ENCODE peak calls at places on chromosomes 7 and 10, in four cellular contexts. One of them, this sample, is unnamed.

GRCh38 chr10:124061030-124061429 is 32.4 kb downstream of the CHST15 start:
- DNase-seq in GM12878: no peak
- DNase-seq in HCT116: no peak
- DNase-seq in HepG2: no peak
- DNase-seq in this sample: no peak

GRCh38 chr10:24793648-24794379 is 70.1 kb upstream of the ARHGAP21 start:
- DNase-seq in GM12878: no peak
- DNase-seq in HCT116: no peak
- DNase-seq in HepG2: no peak
- DNase-seq in this sample: no peak

GRCh38 chr10:130443236-130443635 is 307.0 kb downstream of the GLRX3 start:
- DNase-seq in GM12878: no peak
- DNase-seq in HCT116: no peak
- DNase-seq in HepG2: no peak
- DNase-seq in this sample: no peak

GRCh38 chr7:80748302-80749042 is 110.0 kb downstream of the CD36 start:
- DNase-seq in GM12878: no peak
- DNase-seq in HCT116: peak
- DNase-seq in HepG2: no peak
- DNase-seq in this sample: no peak

GRCh38 chr7:85829817-85830432 is 643.1 kb upstream of the SEMA3D start:
- DNase-seq in GM12878: no peak
- DNase-seq in HCT116: no peak
- DNase-seq in HepG2: no peak
- DNase-seq in this sample: no peak

GRCh38 chr10:92342801-92343200 is 51.8 kb downstream of the MARCHF5 start:
- DNase-seq in GM12878: no peak
- DNase-seq in HCT116: no peak
- DNase-seq in HepG2: no peak
- DNase-seq in this sample: no peak

GRCh38 chr7:130227883-130228575 is 20.4 kb downstream of the SSMEM1 start:
- DNase-seq in GM12878: no peak
- DNase-seq in HCT116: no peak
- DNase-seq in HepG2: peak
- DNase-seq in this sample: no peak

GRCh38 chr7:108310351-108310750 is 145.9 kb downstream of the NRCAM start:
- DNase-seq in GM12878: no peak
- DNase-seq in HCT116: no peak
- DNase-seq in HepG2: no peak
- DNase-seq in this sample: no peak

GRCh38 chr7:154769527-154769926 is 233.4 kb downstream of the PAXIP1 start:
- DNase-seq in GM12878: no peak
- DNase-seq in HCT116: no peak
- DNase-seq in HepG2: no peak
- DNase-seq in this sample: no peak

GRCh38 chr10:69499726-69500689 is 48.7 kb downstream of the TSPAN15 start:
- DNase-seq in GM12878: no peak
- DNase-seq in HCT116: no peak
- DNase-seq in HepG2: no peak
- DNase-seq in this sample: no peak

DNA sequence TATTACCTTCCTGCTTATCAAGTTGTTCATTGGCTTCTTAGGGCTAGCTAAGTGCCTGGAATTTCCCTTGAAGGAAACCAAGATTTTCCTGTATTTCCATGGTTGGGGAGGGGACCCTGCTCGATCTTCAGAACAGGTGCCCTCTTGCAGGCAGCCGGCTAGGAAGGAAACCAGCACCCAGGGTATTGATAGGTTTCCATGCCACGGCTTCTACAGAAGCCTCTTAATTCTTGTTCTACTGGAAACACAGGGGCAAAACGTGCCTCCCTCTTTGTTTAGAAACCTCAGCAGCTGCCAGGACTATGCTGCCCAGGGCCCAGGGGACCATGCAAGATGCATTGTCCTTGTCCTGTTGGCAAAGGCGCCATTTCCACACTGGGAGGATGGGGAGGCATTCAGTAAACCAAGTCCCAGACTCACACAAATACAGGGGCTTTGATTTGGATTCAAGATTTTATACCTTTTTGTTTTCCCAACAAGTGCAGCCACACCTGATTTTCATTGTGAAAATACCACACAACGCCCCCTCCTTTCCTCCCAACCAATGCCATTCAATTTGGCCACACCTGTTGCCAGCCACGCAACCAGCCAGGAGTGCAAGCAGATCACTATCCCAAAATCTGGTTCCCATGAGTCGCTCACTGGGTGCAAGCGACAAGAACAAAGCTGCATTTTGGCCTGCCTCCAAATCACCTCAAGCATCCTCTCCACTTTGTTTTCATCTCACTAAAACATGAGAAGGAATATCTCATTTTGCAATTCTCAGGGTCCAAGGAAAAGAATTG is 29.6 kb downstream of the C10orf71 start:
- DNase-seq in GM12878: no peak
- DNase-seq in HCT116: no peak
- DNase-seq in HepG2: no peak
- DNase-seq in this sample: no peak
- TF ChIP-seq ZNF274 in GM12878: no peak
- TF ChIP-seq ZNF274 in HCT116: no peak
- TF ChIP-seq ZNF274 in HepG2: no peak
- TF ChIP-seq ZNF274 in this sample: no peak

DNA sequence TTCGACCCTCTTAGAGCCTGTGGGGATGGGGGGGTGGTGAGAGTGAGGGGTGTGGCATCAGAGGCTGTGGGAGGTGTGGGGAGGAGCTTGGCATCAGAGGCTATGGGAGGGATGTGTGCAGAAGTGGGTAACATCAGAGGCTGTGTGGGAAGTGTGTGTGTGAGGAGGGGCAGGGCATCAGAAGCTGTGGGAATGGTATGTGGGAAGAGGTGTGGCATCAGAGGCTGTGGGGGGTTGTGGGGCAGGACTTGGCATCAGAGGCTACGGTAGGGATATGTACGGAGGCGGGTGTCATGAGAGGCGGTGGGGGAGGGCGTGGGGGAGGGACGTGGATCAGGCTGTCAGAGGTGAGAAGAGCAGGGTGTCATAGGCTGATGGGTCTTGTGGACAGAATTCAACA is 97.4 kb downstream of the SEC23IP start:
- DNase-seq in GM12878: no peak
- DNase-seq in HCT116: no peak
- DNase-seq in HepG2: no peak
- DNase-seq in this sample: no peak
- TF ChIP-seq ZNF274 in GM12878: no peak
- TF ChIP-seq ZNF274 in HCT116: no peak
- TF ChIP-seq ZNF274 in HepG2: no peak
- TF ChIP-seq ZNF274 in this sample: no peak

GRCh38 chr7:90173127-90173844 is 19.0 kb downstream of the STEAP1 start:
- DNase-seq in GM12878: peak
- DNase-seq in HCT116: no peak
- DNase-seq in HepG2: peak
- DNase-seq in this sample: no peak
- TF ChIP-seq ZNF274 in GM12878: no peak
- TF ChIP-seq ZNF274 in HCT116: no peak
- TF ChIP-seq ZNF274 in HepG2: no peak
- TF ChIP-seq ZNF274 in this sample: no peak

GRCh38 chr7:1141651-1142050 is 18.3 kb downstream of the ZFAND2A start:
- DNase-seq in GM12878: no peak
- DNase-seq in HCT116: no peak
- DNase-seq in HepG2: no peak
- DNase-seq in this sample: no peak

GRCh38 chr7:1140481-1141104 is 19.4 kb downstream of the ZFAND2A start:
- DNase-seq in GM12878: peak
- DNase-seq in HCT116: no peak
- DNase-seq in HepG2: no peak
- DNase-seq in this sample: no peak

GRCh38 chr7:1142051-1142635 is 17.9 kb downstream of the ZFAND2A start:
- DNase-seq in GM12878: no peak
- DNase-seq in HCT116: no peak
- DNase-seq in HepG2: no peak
- DNase-seq in this sample: no peak

GRCh38 chr7:1149351-1149794 is 10.6 kb downstream of the ZFAND2A start:
- DNase-seq in GM12878: no peak
- DNase-seq in HCT116: no peak
- DNase-seq in HepG2: no peak
- DNase-seq in this sample: no peak

GRCh38 chr7:1144269-1144771 is 15.7 kb downstream of the ZFAND2A start:
- DNase-seq in GM12878: no peak
- DNase-seq in HCT116: no peak
- DNase-seq in HepG2: peak
- DNase-seq in this sample: no peak
- TF ChIP-seq ZNF274 in GM12878: no peak
- TF ChIP-seq ZNF274 in HCT116: no peak
- TF ChIP-seq ZNF274 in HepG2: no peak
- TF ChIP-seq ZNF274 in this sample: no peak

GRCh38 chr10:11382187-11382586 is 229.3 kb downstream of the USP6NL start:
- DNase-seq in GM12878: no peak
- DNase-seq in HCT116: no peak
- DNase-seq in HepG2: no peak
- DNase-seq in this sample: no peak

GRCh38 chr10:11386044-11386443 is 225.4 kb downstream of the USP6NL start:
- DNase-seq in GM12878: no peak
- DNase-seq in HCT116: no peak
- DNase-seq in HepG2: no peak
- DNase-seq in this sample: no peak

GRCh38 chr10:11381511-11381910 is 229.9 kb downstream of the USP6NL start:
- DNase-seq in GM12878: no peak
- DNase-seq in HCT116: no peak
- DNase-seq in HepG2: no peak
- DNase-seq in this sample: no peak

GRCh38 chr10:11388996-11389395 is 222.5 kb downstream of the USP6NL start:
- DNase-seq in GM12878: no peak
- DNase-seq in HCT116: no peak
- DNase-seq in HepG2: no peak
- DNase-seq in this sample: no peak

DNA sequence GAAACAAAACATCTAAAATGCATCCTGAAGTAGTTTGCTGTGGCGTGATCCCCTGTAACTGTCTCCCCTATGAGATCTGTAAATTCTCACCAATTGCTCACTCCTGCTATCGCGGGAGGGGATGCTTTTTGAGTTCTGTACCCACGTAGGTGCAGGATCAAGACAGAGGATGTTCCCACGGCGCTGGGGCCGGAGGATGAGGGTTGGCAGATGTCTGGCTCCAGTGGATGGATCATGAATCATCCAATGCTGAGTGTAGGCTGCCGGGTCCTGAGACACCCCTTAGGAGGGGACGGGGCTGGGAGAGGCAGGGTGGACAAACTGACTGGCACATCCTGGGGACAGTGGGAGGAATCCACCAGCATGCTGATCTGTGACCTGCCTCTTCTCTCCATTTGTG is 224.4 kb downstream of the USP6NL start:
- DNase-seq in GM12878: no peak
- DNase-seq in HCT116: no peak
- DNase-seq in HepG2: no peak
- DNase-seq in this sample: no peak
- TF ChIP-seq ZNF274 in GM12878: no peak
- TF ChIP-seq ZNF274 in HCT116: no peak
- TF ChIP-seq ZNF274 in HepG2: no peak
- TF ChIP-seq ZNF274 in this sample: no peak

DNA sequence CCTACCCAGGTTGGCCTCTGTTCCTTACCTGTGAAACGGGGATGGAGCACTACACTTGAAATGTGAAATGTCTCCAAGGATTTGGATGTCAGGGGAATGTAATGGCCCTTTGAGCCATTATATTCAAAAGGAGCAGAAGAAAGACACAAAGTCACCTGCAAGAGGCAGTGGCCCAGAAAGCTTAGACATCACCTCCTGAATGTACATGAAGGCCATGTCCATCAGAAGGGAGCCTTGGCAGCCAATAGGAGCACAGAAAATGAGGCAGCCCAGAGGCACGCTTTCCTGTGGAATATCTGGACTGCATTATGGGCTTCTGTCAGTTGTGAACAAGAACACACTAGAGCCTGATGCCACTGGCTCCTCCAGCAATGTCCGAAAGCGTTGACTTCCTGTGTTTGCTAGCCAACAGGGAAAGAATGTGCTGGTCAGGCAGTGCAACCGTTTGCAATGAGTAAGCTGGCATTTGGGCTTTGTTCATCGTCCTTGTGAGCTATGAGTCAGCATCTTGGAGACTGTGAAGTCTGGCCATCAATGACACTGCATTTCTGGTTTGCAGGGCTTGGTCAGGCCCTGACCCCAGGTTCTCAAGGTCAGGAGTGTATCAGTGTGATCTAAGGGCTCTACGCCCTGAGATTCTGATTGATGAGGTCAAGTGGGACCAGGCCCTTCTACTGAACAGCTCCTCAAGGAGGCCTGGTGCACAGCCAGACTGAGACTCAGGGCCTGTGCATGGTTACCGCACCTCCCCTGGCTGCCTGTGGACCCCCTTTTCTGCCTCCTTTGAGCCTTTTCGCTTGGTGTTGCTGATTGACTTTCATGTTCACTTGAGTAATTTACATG is 222.4 kb downstream of the RPS24 start:
- DNase-seq in GM12878: no peak
- DNase-seq in HCT116: peak
- DNase-seq in HepG2: peak
- DNase-seq in this sample: peak
- TF ChIP-seq ZNF274 in GM12878: no peak
- TF ChIP-seq ZNF274 in HCT116: no peak
- TF ChIP-seq ZNF274 in HepG2: no peak
- TF ChIP-seq ZNF274 in this sample: no peak

DNA sequence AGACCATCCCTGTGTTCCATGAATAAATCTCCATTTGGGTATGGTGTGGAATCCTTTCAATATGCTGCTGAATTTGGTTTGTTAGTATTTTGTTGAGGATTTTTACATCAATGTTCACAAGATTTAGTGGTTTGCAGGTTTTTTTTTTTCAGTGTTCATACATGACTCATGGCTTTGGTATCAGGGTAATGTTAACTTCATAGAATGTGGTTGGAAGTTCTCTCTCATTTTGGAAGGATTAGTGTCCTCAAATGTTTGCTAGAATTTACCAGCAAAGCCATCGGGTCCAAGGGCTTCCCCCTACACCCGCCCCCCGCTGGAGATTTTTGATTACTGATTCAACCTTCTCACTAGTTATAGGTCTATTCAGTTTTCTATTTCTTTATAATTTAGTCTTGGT is 398.0 kb downstream of the NXPH1 start:
- DNase-seq in GM12878: no peak
- DNase-seq in HCT116: no peak
- DNase-seq in HepG2: no peak
- DNase-seq in this sample: no peak
- TF ChIP-seq ZNF274 in GM12878: no peak
- TF ChIP-seq ZNF274 in HCT116: no peak
- TF ChIP-seq ZNF274 in HepG2: no peak
- TF ChIP-seq ZNF274 in this sample: no peak

GRCh38 chr10:47079177-47079580 is 168.0 kb downstream of the PTPN20 start:
- DNase-seq in GM12878: no peak
- DNase-seq in HCT116: no peak
- DNase-seq in HepG2: no peak
- DNase-seq in this sample: no peak
- TF ChIP-seq ZNF274 in GM12878: no peak
- TF ChIP-seq ZNF274 in HCT116: no peak
- TF ChIP-seq ZNF274 in HepG2: no peak
- TF ChIP-seq ZNF274 in this sample: no peak

DNA sequence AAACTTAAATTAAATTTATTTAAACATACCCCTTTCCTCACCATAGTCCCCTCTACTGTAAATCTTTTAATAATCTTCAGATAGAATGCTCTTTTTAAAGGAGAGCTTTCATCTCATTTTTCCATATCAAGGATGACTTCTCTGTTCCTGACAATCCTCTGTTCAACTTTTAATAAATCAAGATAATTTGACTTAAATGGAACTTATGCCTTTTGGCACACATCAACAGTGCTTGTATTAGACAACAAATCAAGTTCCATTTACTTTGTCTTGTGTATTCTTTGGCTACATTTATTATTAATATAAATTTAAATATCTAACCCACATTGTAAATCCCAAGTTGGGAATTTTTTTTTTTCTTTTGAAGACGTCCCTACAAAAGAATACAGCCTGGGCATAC is 42.7 kb upstream of the HYAL4 start:
- DNase-seq in GM12878: no peak
- DNase-seq in HCT116: no peak
- DNase-seq in HepG2: no peak
- DNase-seq in this sample: no peak
- TF ChIP-seq ZNF274 in GM12878: no peak
- TF ChIP-seq ZNF274 in HCT116: no peak
- TF ChIP-seq ZNF274 in HepG2: no peak
- TF ChIP-seq ZNF274 in this sample: no peak

This sample was measured in NT2/D1.